ENCODE peak calls at places on chromosomes 4 and X, in five cellular contexts. A is fibroblast of villous mesenchyme; P is activated CD8-positive, alpha-beta T cell treated with anti-CD3 and anti-CD28 coated beads, Interleukin-2, amount 10 ng/mL, durations not matched to agents 7 days and 5 days; Z is activated T-helper 1 cell treated with anti-CD3 and anti-CD28 coated beads, Interleukin-12 subunit alpha, Interleukin-12 subunit beta, Interleukin-2, Interleukin-4 antibody, amounts not matched to agents 30 ng/mL and 10 ng/mL and 1 ng/mL, durations not matched to agents 14 hours and 24 hours and 36 hours; K is endothelial cell. R is an unnamed sample.

GRCh38 chr4:139609647-139610046 is 53.6 kb upstream of the SETD7 start:
- DNase-seq in P (no peak), A (peak), K (no peak), Z (no peak), R (peak)

GRCh38 chr4:147820975-147821374 is 89.1 kb downstream of the ARHGAP10 start:
- DNase-seq in A (no peak), K (no peak), P (no peak), Z (no peak), R (no peak)

GRCh38 chr4:146340798-146341197 is 126.5 kb downstream of the REELD1 start:
- DNase-seq in K (no peak), P (no peak), Z (no peak), A (peak), R (peak)

GRCh38 chr4:6824071-6824470 is 41.5 kb downstream of the KIAA0232 start:
- DNase-seq in A (no peak), K (no peak), P (no peak), Z (no peak), R (peak)

GRCh38 chr4:5710962-5711478 is at the start of gene EVC:
- DNase-seq in A (peak), K (peak), Z (no peak), P (no peak), R (peak)

GRCh38 chr4:79498282-79498681 is 90.3 kb upstream of the GK2 start:
- DNase-seq in K (no peak), Z (no peak), P (no peak), A (peak), R (no peak)

GRCh38 chrX:106802388-106803275 is at the start of gene TBC1D8B:
- DNase-seq in K (peak), P (no peak), Z (peak), A (peak), R (peak)

GRCh38 chr4:145719752-145720624 is 40.0 kb downstream of the C4orf51 start:
- DNase-seq in Z (no peak), A (no peak), K (no peak), P (peak), R (no peak)

GRCh38 chr4:124499266-124499665 is 213.3 kb downstream of the ANKRD50 start:
- DNase-seq in A (peak), Z (no peak), K (no peak), P (no peak), R (no peak)

GRCh38 chrX:10235851-10236250 is 79.1 kb downstream of the CLCN4 start:
- DNase-seq in Z (no peak), A (peak), K (no peak), P (no peak), R (peak)

GRCh38 chr4:24278693-24279092 is 305.7 kb downstream of the DHX15 start:
- DNase-seq in A (peak), P (no peak), Z (no peak), K (no peak), R (no peak)